ENCODE peak calls at places on chromosomes 6 and 20, in seven cellular contexts. P, E, S, G, R, X and D are unnamed samples.
A peak's percentile ranks its signal among the peaks of the same experiment; 100 is the strongest.

GRCh38 chr6:710601-711571 is 17.9 kb upstream of the EXOC2 start:
- DNase-seq in P (peak; percentile 80), E (no peak), S (peak; percentile 34), G (peak; percentile 60), R (peak; percentile 61), X (peak; percentile 66), D (peak; percentile 55)

GRCh38 chr6:158642097-158642601 is 2.4 kb downstream of the DYNLT1 start:
- DNase-seq in P (no peak), E (no peak), S (no peak), G (no peak), R (peak; percentile 22), X (no peak), D (peak; percentile 77)

GRCh38 chr20:49957487-49957938 is 21.3 kb downstream of the RNF114 start:
- DNase-seq in P (no peak), E (no peak), S (no peak), G (no peak), R (no peak), X (peak; percentile 80), D (no peak)

GRCh38 chr6:4943716-4944115 is 60.1 kb downstream of the RPP40 start:
- DNase-seq in P (no peak), E (no peak), S (no peak), G (no peak), R (no peak), X (no peak), D (no peak)

GRCh38 chr6:20856681-20857288 is 322.5 kb downstream of the CDKAL1 start:
- DNase-seq in P (no peak), E (no peak), S (no peak), G (no peak), R (no peak), X (no peak), D (no peak)

GRCh38 chr6:108562503-108562993 is 1.8 kb downstream of the FOXO3 start:
- DNase-seq in P (peak; percentile 66), E (peak; percentile 77), S (peak; percentile 78), G (peak; percentile 65), R (peak; percentile 71), X (peak; percentile 81), D (peak; percentile 48)

GRCh38 chr6:6002809-6003333 is 3.9 kb downstream of the NRN1 start:
- DNase-seq in P (no peak), E (no peak), S (no peak), G (no peak), R (no peak), X (no peak), D (no peak)

GRCh38 chr6:72624557-72625160 is 2.8 kb downstream of the KCNQ5 start:
- DNase-seq in P (no peak), E (no peak), S (no peak), G (no peak), R (no peak), X (no peak), D (no peak)

GRCh38 chr20:7736336-7736735 is 203.9 kb downstream of the HAO1 start:
- DNase-seq in P (no peak), E (no peak), S (no peak), G (no peak), R (no peak), X (no peak), D (no peak)

GRCh38 chr6:142839686-142840040 is 105.3 kb downstream of the HIVEP2 start:
- DNase-seq in P (no peak), E (no peak), S (no peak), G (no peak), R (no peak), X (no peak), D (no peak)

GRCh38 chr20:23019403-23019802 is 15.7 kb upstream of the SSTR4 start:
- DNase-seq in P (no peak), E (no peak), S (no peak), G (no peak), R (no peak), X (no peak), D (no peak)

GRCh38 chr6:90983462-90983861 is 396.6 kb upstream of the MAP3K7 start:
- DNase-seq in P (no peak), E (no peak), S (no peak), G (no peak), R (no peak), X (no peak), D (no peak)

DNA sequence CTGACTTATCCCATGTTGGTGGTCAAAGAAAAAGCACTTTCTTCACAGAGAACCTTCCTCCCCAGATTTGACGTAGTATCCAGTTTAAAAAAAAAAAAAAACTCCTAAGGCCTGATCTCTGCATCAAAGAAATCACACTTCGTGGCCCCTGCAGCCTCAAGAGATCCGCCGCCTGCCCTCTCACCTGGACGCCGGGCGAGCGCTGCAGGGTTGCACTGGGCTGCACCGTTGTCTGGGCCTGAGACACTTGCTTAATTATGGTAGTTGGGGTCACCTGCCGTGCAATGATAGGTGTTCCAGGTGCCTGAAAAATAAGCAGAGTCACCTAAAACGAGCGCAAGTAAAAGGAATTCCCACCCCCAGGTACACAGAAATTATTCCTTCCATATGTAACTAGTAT is 53.0 kb downstream of the TAF4 start:
- DNase-seq in P (peak; percentile 10), E (no peak), S (no peak), G (no peak), R (no peak), X (no peak), D (no peak)
- H3K36me3 ChIP-seq in P (peaks cover 46% of the 10 kb centered on the region), E (peaks cover 18% of the 10 kb centered on the region), S (no peaks in the 10 kb centered on the region), G (peaks cover 29% of the 10 kb centered on the region), R (peaks cover 60% of the 10 kb centered on the region), X (peaks cover 37% of the 10 kb centered on the region), D (peaks cover 42% of the 10 kb centered on the region)

GRCh38 chr6:3350252-3350826 is 91.6 kb downstream of the PSMG4 start:
- DNase-seq in P (no peak), E (no peak), S (no peak), G (no peak), R (no peak), X (no peak), D (no peak)
- H3K4me1 ChIP-seq in P (peaks cover 15% of the 10 kb centered on the region), E (peaks cover 17% of the 10 kb centered on the region), S (peaks cover 8% of the 10 kb centered on the region), G (peaks cover 2% of the 10 kb centered on the region), R (peaks cover 52% of the 10 kb centered on the region), X (peaks cover 4% of the 10 kb centered on the region), D (peaks cover 16% of the 10 kb centered on the region)

DNA sequence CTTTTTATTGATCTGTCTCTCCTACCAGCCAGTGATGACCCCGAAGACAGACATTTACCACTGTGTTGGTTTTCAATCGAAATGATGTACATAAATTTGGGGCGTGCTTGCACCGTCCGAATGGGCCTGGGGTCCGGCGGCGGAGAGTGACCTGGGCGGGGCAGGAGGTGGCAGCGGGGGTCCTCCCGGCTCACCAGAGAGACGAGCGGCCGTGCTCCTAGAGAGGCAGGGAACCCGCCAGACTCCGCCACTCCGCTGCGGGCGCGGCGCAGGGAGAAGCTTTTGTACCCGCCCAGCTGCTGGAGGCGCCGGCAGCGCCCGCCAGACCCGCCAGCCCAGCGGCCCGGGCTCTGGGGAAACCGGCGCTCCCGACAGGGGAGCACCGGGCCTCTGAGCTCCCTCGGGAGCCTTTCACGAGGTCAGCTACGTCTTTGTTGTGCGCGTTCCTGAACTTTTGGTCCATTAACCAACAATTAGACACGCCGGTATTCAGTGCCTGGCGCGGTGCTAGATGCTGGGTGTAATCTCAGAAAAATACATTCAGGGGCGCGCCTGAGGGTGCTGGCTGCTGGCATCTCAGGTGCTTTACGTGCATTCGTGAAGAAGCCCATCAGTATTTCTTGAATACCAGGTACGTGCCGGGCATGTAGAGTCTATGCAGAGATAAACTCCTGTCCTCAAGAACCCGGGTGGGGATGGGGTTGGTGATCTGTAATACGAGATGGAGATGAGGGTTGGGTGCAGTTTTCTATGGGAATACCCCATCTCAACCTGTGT is at the start of gene PGBD1:
- DNase-seq in P (peak; percentile 90), E (peak; percentile 50), S (peak; percentile 24), G (peak; percentile 71), R (peak; percentile 72), X (peak; percentile 69), D (peak; percentile 65)
- TF ChIP-seq POLR2A in P (peak; percentile 47), E (peak; percentile 83), S (no peak), G (no peak), R (no peak), X (peak; percentile 48), D (peak; percentile 18)

DNA sequence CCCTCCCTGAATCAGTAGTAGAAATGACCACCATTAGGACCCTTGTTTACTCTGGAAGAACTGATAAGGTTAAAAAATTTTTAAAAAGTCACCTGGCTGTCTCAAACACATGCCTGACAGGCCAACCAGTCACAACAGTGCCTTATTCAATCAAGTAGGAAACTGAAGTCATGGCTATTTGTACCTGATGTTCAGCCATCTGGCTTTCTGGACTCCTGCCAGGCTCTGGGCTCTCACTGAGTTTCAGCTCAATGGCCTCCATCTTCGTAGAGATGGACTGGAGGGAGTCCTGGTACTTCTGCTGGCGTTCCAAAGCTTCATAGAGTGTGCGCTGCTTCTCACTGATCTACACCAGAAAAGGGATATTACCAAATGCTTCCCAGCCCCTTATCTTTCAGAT is 343.8 kb downstream of the SYNE1 start:
- DNase-seq in P (peak; percentile 68), E (no peak), S (no peak), G (peak; percentile 17), R (peak; percentile 52), X (no peak), D (no peak)
- H3K36me3 ChIP-seq in P (peaks cover 76% of the 10 kb centered on the region), E (no peaks in the 10 kb centered on the region), S (peaks cover 8% of the 10 kb centered on the region), G (peaks cover 11% of the 10 kb centered on the region), R (peaks cover 55% of the 10 kb centered on the region), X (peaks cover 41% of the 10 kb centered on the region), D (no peaks in the 10 kb centered on the region)

DNA sequence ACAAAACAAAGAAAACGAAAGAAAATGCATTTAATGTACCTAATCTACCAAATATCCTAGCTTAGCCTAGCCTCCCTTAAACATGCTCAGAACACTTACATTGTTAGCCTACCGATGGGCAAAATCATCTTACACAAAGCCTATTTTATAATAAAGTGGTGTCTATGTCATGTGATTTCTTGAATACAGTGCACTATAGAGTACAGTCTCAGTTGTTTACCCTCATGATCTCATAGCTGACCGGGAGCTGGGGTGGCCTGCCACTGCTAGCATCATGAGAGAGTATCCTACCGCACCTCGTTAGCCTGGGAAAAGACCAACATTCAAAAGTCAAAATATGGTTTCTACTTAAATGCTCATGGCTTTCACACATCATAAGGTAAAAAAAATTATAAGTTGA is 16.6 kb downstream of the GCNT2 start:
- DNase-seq in P (no peak), E (no peak), S (no peak), G (no peak), R (no peak), X (no peak), D (no peak)
- H3K4me1 ChIP-seq in P (no peaks in the 10 kb centered on the region), E (no peaks in the 10 kb centered on the region), S (no peaks in the 10 kb centered on the region), G (no peaks in the 10 kb centered on the region), R (peaks cover 31% of the 10 kb centered on the region), X (no peaks in the 10 kb centered on the region), D (no peaks in the 10 kb centered on the region)

GRCh38 chr6:135054238-135054574 is 416 bp downstream of the HBS1L start:
- DNase-seq in P (no peak), E (no peak), S (no peak), G (no peak), R (no peak), X (no peak), D (no peak)

GRCh38 chr6:135052939-135053338 is 1.7 kb downstream of the HBS1L start:
- DNase-seq in P (no peak), E (no peak), S (no peak), G (no peak), R (no peak), X (no peak), D (no peak)

GRCh38 chr6:135053433-135053832 is 1.2 kb downstream of the HBS1L start:
- DNase-seq in P (no peak), E (no peak), S (no peak), G (no peak), R (no peak), X (no peak), D (no peak)

GRCh38 chr6:135056632-135057031 is 2.0 kb upstream of the HBS1L start:
- DNase-seq in P (no peak), E (no peak), S (no peak), G (no peak), R (no peak), X (no peak), D (no peak)

GRCh38 chr6:135054575-135055498 is at the start of gene HBS1L:
- DNase-seq in P (peak; percentile 99), E (peak; percentile 97), S (peak; percentile 95), G (peak; percentile 96), R (peak; percentile 96), X (peak; percentile 99), D (peak; percentile 98)
- TF ChIP-seq POLR2A in P (peak; percentile 87), E (peak; percentile 94), S (peak; percentile 91), G (peak; percentile 87), R (no peak), X (peak; percentile 87), D (peak; percentile 89)